ENCODE peak calls at places on chromosomes 4 and X, in nine cellular contexts. E is CD8-positive, alpha-beta T cell; Y is cardiac fibroblast; P is fibroblast of mammary gland; U is PC-3; A is tibial nerve; R is pancreas; O is prostate gland; W is hepatocyte. B is an unnamed sample.

GRCh38 chr4:2756691-2757350 is 685 bp upstream of the TNIP2 start:
- DNase-seq in E (no peak), Y (no peak), P (no peak), U (no peak), A (no peak), R (no peak), O (no peak), W (no peak), B (no peak)

GRCh38 chr4:152010680-152011079 is 249.9 kb upstream of the GATB start:
- DNase-seq in E (no peak), Y (no peak), P (no peak), U (peak), A (no peak), R (no peak), O (no peak), W (no peak), B (no peak)

GRCh38 chrX:42176790-42177189 is 253.4 kb upstream of the CASK start:
- DNase-seq in E (no peak), Y (no peak), P (no peak), U (peak), A (no peak), R (no peak), O (no peak), W (no peak), B (no peak)

GRCh38 chrX:47202877-47203276 is 9.2 kb downstream of the UBA1 start:
- DNase-seq in E (no peak), Y (no peak), P (no peak), U (no peak), A (no peak), R (peak), O (no peak), W (no peak), B (no peak)

GRCh38 chr4:101970555-101970954 is 180.0 kb downstream of the BANK1 start:
- DNase-seq in E (no peak), Y (no peak), P (no peak), U (no peak), A (no peak), R (no peak), O (no peak), W (no peak), B (no peak)

GRCh38 chr4:159370316-159370715 is 267.4 kb downstream of the RAPGEF2 start:
- DNase-seq in E (no peak), Y (no peak), P (no peak), U (no peak), A (no peak), R (no peak), O (no peak), W (no peak), B (no peak)

GRCh38 chrX:110558406-110558805 is 199.8 kb downstream of the RTL9 start:
- DNase-seq in E (no peak), Y (no peak), P (no peak), U (no peak), A (no peak), R (peak), O (no peak), W (no peak), B (no peak)

GRCh38 chr4:66564901-66565648 is 894.8 kb upstream of the EPHA5 start:
- DNase-seq in E (no peak), Y (peak), P (no peak), U (no peak), A (no peak), R (no peak), O (no peak), W (peak), B (no peak)

GRCh38 chr4:169270810-169271691 is at the start of gene SH3RF1:
- DNase-seq in E (no peak), Y (peak), P (peak), U (peak), A (peak), R (peak), O (peak), W (peak), B (no peak)

GRCh38 chrX:17930850-17931249 is 69.8 kb upstream of the RAI2 start:
- DNase-seq in E (no peak), Y (no peak), P (no peak), U (peak), A (no peak), R (no peak), O (no peak), W (no peak), B (no peak)
- TF ChIP-seq CTCF in E (no peak), Y (no peak), P (no peak), U (peak), A (no peak), R (no peak), O (no peak), W (no peak), B (no peak)

DNA sequence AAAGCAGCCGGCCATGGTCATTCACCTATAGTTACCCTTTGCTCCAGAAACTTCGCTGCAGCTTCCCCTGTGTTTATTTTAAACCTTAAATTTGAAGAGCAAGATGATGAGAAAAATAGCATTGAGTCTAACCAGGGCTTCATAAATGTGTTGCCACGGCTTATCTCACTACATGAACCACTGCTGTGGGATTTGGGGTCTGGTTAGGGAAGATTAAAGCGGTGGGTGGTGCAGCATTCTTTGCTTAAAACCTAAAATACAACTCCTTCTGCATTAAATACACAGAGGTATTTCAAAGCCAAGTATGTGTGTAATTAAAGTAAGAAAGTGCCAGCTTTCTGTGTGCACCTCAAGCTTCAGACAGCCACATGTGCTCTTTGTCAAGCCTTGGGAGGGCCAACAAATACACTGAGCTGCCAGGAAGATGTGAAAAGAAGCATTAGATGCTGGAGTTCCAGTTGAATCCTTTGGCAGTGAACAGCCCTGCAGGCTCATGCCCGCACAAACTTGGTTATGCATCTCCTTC is 128.0 kb downstream of the CPE start:
- DNase-seq in E (no peak), Y (peak), P (no peak), U (no peak), A (no peak), R (no peak), O (no peak), W (no peak), B (no peak)
- H3K4me3 ChIP-seq in E (no peak), Y (no peak), P (no peak), U (no peak), A (no peak), R (no peak), O (no peak), W (no peak), B (no peak)

GRCh38 chr4:177879851-177880250 is 437.6 kb upstream of the AGA start:
- DNase-seq in E (no peak), Y (no peak), P (no peak), U (peak), A (no peak), R (no peak), O (no peak), W (no peak), B (no peak)
- TF ChIP-seq CTCF in E (no peak), Y (no peak), P (no peak), U (peak), A (no peak), R (no peak), O (no peak), W (no peak), B (peak)

GRCh38 chr4:84870398-84871163 is 95.9 kb downstream of the WDFY3 start:
- DNase-seq in E (no peak), Y (peak), P (peak), U (peak), A (no peak), R (no peak), O (no peak), W (peak), B (no peak)
- H3K4me3 ChIP-seq in E (no peak), Y (no peak), P (no peak), U (no peak), A (no peak), R (no peak), O (no peak), W (no peak), B (no peak)

GRCh38 chr4:7815562-7815961 is 124.1 kb downstream of the AFAP1 start:
- DNase-seq in E (no peak), Y (peak), P (peak), U (no peak), A (no peak), R (no peak), O (no peak), W (no peak), B (no peak)
- TF ChIP-seq CTCF in E (no peak), Y (peak), P (peak), U (no peak), A (no peak), R (no peak), O (no peak), W (no peak), B (peak)

DNA sequence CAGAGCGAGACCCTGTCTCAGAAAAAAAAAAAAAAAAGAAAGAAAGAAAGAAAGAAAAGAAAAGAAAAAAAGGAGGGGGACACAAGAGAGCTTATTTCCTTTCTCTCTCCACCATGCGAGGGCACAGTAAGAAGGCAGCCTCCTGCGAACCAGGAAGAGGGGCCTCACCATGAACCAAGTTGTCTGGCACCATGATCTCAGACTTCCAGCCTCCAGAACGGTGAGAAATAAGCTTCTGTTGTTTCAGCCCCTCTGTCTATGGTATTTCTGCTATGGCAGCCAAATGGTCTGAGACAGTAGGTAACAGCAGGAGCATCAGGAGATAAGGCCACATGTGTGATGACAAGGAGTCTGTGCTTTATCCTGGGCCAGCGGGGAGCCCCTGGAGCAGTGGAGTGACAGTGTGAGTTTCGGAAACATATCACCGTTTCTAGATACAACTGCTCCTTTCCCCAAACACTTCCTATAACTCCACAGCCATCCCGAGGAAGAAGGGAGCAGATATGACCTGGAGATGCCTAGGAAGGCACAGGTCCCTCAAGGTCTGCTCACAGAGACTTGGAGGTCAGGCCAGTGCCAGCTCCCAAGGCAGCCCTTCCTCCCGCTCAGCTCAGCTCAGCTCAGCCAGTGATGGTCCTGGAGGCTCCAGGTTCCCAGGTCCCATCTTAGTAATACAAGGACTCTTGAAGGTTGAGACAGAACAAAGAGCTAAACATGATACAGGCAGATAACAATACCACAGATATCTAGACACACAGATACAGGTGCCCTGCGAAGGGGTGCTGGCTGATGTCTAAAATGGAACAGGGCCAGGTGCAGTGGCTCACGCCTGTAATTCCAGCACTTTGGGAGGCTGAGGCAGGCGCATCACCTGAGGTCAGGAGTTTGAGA is 17.7 kb downstream of the JAKMIP1 start:
- DNase-seq in E (no peak), Y (no peak), P (no peak), U (no peak), A (no peak), R (peak), O (no peak), W (no peak), B (no peak)
- H3K4me3 ChIP-seq in E (no peak), Y (no peak), P (no peak), U (no peak), A (no peak), R (no peak), O (no peak), W (no peak), B (no peak)